ENCODE peak calls at places on chromosomes 3 and 15, in nine cellular contexts. Q, I, F, O, U, K, D, M and G are unnamed samples.
A peak's percentile ranks its signal among the peaks of the same experiment; 100 is the strongest.

GRCh38 chr3:57974796-57975388 is 33.3 kb upstream of the FLNB start:
- DNase-seq in M (no peak), F (peak; percentile 96), U (peak; percentile 85), I (no peak), K (no peak), O (no peak), Q (peak; percentile 35), D (no peak), G (no peak)

GRCh38 chr3:32175607-32176197 is 62.8 kb upstream of the CMTM8 start:
- DNase-seq in O (peak; percentile 67), F (peak; percentile 60), M (no peak), K (no peak), Q (peak; percentile 77), U (peak; percentile 56), D (no peak), I (peak; percentile 29), G (peak; percentile 65)

GRCh38 chr3:42025388-42026138 is 63.7 kb upstream of the ULK4 start:
- DNase-seq in Q (peak; percentile 85), M (peak; percentile 89), F (no peak), I (peak; percentile 85), U (peak; percentile 54), D (peak; percentile 98), K (peak; percentile 98), O (peak; percentile 63), G (peak; percentile 96)

GRCh38 chr3:128597900-128598299 is 52.7 kb downstream of the RPN1 start:
- DNase-seq in I (no peak), O (no peak), Q (no peak), D (no peak), K (no peak), F (no peak), U (no peak), M (no peak), G (no peak)

GRCh38 chr15:68730491-68731317 is 90.0 kb downstream of the ANP32A start:
- DNase-seq in K (no peak), U (peak; percentile 31), Q (no peak), I (peak; percentile 46), O (peak; percentile 54), D (peak; percentile 65), F (peak; percentile 21), M (no peak), G (peak; percentile 57)

GRCh38 chr3:52281980-52282801 is 3.7 kb upstream of the WDR82 start:
- DNase-seq in D (no peak), I (no peak), U (no peak), Q (no peak), K (no peak), O (no peak), F (peak; percentile 59), M (no peak), G (no peak)

GRCh38 chr3:152219769-152220255 is 48.9 kb upstream of the MBNL1 start:
- DNase-seq in U (no peak), D (no peak), M (no peak), O (no peak), F (no peak), Q (no peak), K (no peak), I (no peak), G (no peak)

GRCh38 chr3:157566596-157566995 is 63.4 kb upstream of the VEPH1 start:
- DNase-seq in I (no peak), O (no peak), K (no peak), M (no peak), U (no peak), D (no peak), F (no peak), Q (no peak), G (no peak)

GRCh38 chr3:129211772-129212171 is 28.1 kb upstream of the CNBP start:
- DNase-seq in U (peak; percentile 82), K (no peak), M (peak; percentile 87), Q (peak; percentile 55), F (peak; percentile 34), O (no peak), D (peak; percentile 87), I (peak; percentile 91), G (no peak)

DNA sequence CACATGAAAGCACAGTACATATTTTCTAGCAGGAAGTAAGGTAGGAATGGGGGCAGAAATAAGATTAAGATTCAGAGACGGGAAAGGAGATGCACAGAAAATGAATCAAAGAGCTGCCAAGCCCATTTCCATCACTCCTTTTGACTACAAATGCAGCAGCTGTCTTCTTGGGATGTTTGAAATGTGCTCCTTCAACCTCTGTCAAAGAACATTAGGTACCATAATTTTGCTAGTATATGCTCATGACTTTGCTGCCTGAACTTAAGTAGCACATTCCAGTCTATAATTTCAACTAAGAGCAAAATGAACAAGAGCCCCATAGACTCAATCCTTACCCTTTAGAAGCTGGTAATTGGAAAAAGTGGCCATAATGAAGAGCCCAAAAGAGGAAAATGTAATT is 350.0 kb downstream of the ZBBX start:
- DNase-seq in U (no peak), Q (no peak), O (no peak), K (no peak), F (no peak), I (no peak), D (no peak), M (no peak), G (no peak)
- TF ChIP-seq EP300 in U (no peak), Q (no peak), O (no peak), K (no peak), F (no peak), I (no peak), D (no peak), M (no peak), G (no peak)

GRCh38 chr15:40844543-40844981 is 714 bp downstream of the SPINT1 start:
- DNase-seq in U (no peak), Q (no peak), F (no peak), O (no peak), I (peak; percentile 39), M (no peak), K (no peak), D (no peak), G (no peak)

GRCh38 chr15:40846846-40847224 is 3.0 kb downstream of the SPINT1 start:
- DNase-seq in I (peak; percentile 42), Q (no peak), D (no peak), U (no peak), K (no peak), F (no peak), M (no peak), O (no peak), G (no peak)

GRCh38 chr15:40843885-40844542 is at the start of gene SPINT1:
- DNase-seq in K (no peak), U (no peak), Q (peak; percentile 84), M (no peak), O (peak; percentile 79), I (peak; percentile 82), D (no peak), F (no peak), G (no peak)

GRCh38 chr15:40845036-40845435 is 1.2 kb downstream of the SPINT1 start:
- DNase-seq in O (no peak), I (no peak), K (no peak), Q (no peak), M (no peak), F (no peak), U (no peak), D (no peak), G (no peak)

DNA sequence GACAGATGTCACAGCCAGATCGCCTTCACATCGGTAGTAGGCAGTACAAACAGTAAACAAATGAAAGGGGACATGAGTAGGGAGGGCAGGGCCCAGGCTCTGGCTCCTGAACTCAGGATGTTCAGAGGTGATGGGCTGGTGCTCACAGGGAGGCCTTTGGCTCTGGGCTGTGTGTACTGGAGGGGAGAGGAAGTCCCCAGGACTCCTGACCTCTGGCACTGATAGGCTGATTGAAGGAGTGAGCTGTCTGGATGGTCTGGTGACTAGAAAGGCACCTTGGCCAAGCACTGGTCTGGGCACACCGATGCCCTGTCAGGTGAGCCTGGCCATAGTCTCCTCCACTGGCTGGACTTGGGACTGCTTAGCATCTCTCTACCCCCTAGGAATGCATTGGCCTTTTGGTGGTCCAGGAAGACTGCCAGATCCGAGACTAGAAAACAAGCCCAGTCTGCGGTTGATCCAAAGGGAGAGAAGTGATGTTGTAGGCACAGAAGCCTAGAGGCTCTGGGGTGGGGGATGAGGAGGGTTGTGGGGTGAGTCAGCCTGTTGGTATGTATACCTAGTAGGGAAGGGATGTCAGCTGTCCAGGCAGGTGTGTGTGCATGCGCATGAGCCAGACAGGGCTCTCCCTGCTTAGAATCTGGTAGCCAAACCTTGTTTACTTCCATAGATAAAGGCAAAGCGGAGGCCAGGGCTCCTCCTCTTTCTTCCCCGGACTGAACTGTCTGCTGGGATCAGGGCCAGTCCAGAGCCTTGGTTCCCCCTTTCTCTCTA is 1.9 kb downstream of the SPINT1 start:
- DNase-seq in M (no peak), O (no peak), D (no peak), I (peak; percentile 87), F (peak; percentile 86), K (no peak), Q (peak; percentile 19), U (no peak), G (no peak)
- TF ChIP-seq POLR2A in M (no peak), O (no peak), D (no peak), I (peak; percentile 93), F (no peak), K (no peak), Q (no peak), U (no peak), G (no peak)

GRCh38 chr3:183515968-183516851 is 39.3 kb downstream of the KLHL6 start:
- DNase-seq in D (no peak), M (no peak), F (no peak), O (no peak), Q (no peak), K (no peak), I (peak; percentile 59), U (no peak), G (no peak)

GRCh38 chr3:183508818-183509217 is 46.7 kb downstream of the KLHL6 start:
- DNase-seq in K (no peak), Q (no peak), I (no peak), O (no peak), F (no peak), M (no peak), D (no peak), U (no peak), G (no peak)

GRCh38 chr3:183514048-183514447 is 41.5 kb downstream of the KLHL6 start:
- DNase-seq in O (no peak), K (no peak), D (no peak), I (no peak), Q (no peak), U (no peak), M (no peak), F (no peak), G (no peak)

GRCh38 chr3:183517656-183518055 is 37.9 kb downstream of the KLHL6 start:
- DNase-seq in M (no peak), I (no peak), F (no peak), K (no peak), U (no peak), O (no peak), Q (no peak), D (no peak), G (no peak)

GRCh38 chr3:183513046-183513706 is 42.3 kb downstream of the KLHL6 start:
- DNase-seq in I (peak; percentile 37), O (no peak), F (no peak), D (no peak), K (no peak), M (no peak), U (no peak), Q (no peak), G (no peak)
- H3K4me3 ChIP-seq in I (no peak overlapping the region), O (no peak overlapping the region), F (no peak overlapping the region), D (no peak overlapping the region), K (no peak overlapping the region), M (no peak overlapping the region), U (no peak overlapping the region), Q (no peak overlapping the region), G (no peak overlapping the region)

DNA sequence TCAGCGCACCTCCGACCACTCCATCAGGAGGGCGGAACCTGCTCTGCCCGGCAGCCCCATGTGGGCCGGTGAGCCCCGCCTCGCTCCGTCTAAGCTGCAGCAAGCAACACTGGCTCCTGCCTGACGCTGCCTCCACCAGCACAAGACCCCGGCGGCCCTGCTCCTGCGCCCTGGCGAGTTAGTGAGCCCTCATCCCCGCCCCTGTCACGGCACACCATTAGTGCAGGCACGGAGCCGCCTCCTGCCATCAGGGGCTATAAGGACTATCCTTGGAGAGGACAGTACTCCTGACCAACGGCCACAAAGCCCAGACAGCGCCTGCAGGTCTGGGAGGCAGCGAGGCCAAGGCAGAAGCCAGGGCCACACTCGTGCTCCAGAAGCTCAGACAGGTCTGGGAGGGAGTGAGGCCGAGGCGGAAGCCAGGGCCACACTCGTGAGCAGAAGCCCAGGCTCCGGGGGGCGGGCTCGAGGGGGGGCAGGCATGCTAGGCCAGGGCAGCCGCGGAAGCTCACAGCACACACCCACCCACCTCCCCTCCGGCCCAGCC is 39.4 kb downstream of the TNK2 start:
- DNase-seq in D (peak; percentile 64), I (no peak), O (no peak), Q (no peak), M (no peak), U (no peak), K (no peak), F (no peak), G (no peak)
- TF ChIP-seq EP300 in D (no peak), I (no peak), O (no peak), Q (no peak), M (no peak), U (no peak), K (no peak), F (no peak), G (no peak)